ENCODE peak calls at places on chromosome 17, in nine cellular contexts. Q is cardiac muscle cell, D is ascending aorta, M is tibial nerve, I is heart left ventricle, C is neural progenitor cell, B is endodermal cell, L is tibial artery, T is pancreas. K is an unnamed sample. For H3K4me1, the result is how much of the 10 kb centered on the place peaks cover.

GRCh38 chr17:77441130-77441920 is 300.6 kb downstream of the SEC14L1 start:
- DNase-seq in Q (peak), D (no peak), M (no peak), I (no peak), C (no peak), B (no peak), L (no peak), T (no peak), K (no peak)

GRCh38 chr17:37650419-37651003 is 7.3 kb upstream of the DDX52 start:
- DNase-seq in Q (peak), D (no peak), M (no peak), I (no peak), C (peak), B (peak), L (no peak), T (no peak), K (no peak)

GRCh38 chr17:5069724-5070123 is 8.5 kb upstream of the ZFP3 start:
- DNase-seq in Q (no peak), D (no peak), M (peak), I (no peak), C (no peak), B (no peak), L (no peak), T (no peak), K (no peak)

GRCh38 chr17:83007504-83008475 is 71.6 kb upstream of the METRNL start:
- DNase-seq in Q (no peak), D (no peak), M (no peak), I (no peak), C (peak), B (peak), L (no peak), T (no peak), K (peak)

GRCh38 chr17:43695968-43696865 is 34.5 kb upstream of the MEOX1 start:
- DNase-seq in Q (peak), D (peak), M (no peak), I (peak), C (no peak), B (no peak), L (peak), T (no peak), K (no peak)

GRCh38 chr17:28402844-28403243 is 3.2 kb downstream of the SLC46A1 start:
- DNase-seq in Q (no peak), D (peak), M (no peak), I (no peak), C (no peak), B (peak), L (no peak), T (no peak), K (no peak)

GRCh38 chr17:57186231-57187019 is 69.9 kb upstream of the MSI2 start:
- DNase-seq in Q (no peak), D (no peak), M (no peak), I (no peak), C (no peak), B (peak), L (no peak), T (no peak), K (no peak)

GRCh38 chr17:27666831-27667560 is 36.0 kb downstream of the LGALS9 start:
- DNase-seq in Q (no peak), D (peak), M (no peak), I (no peak), C (no peak), B (peak), L (no peak), T (no peak), K (no peak)

GRCh38 chr17:28282596-28282995 is 36.4 kb upstream of the TMEM97 start:
- DNase-seq in Q (peak), D (no peak), M (no peak), I (no peak), C (no peak), B (no peak), L (no peak), T (no peak), K (no peak)

GRCh38 chr17:2177235-2177811 is 122.4 kb downstream of the HIC1 start:
- DNase-seq in Q (no peak), D (no peak), M (no peak), I (no peak), C (no peak), B (no peak), L (no peak), T (no peak), K (no peak)

GRCh38 chr17:2181206-2181983 is 122.2 kb downstream of the SMG6 start:
- DNase-seq in Q (peak), D (peak), M (no peak), I (peak), C (peak), B (no peak), L (peak), T (no peak), K (peak)

GRCh38 chr17:2180768-2181167 is 122.8 kb downstream of the SMG6 start:
- DNase-seq in Q (no peak), D (no peak), M (no peak), I (no peak), C (no peak), B (no peak), L (no peak), T (no peak), K (no peak)

GRCh38 chr17:2178798-2179505 is 124.0 kb downstream of the HIC1 start:
- DNase-seq in Q (no peak), D (no peak), M (no peak), I (peak), C (no peak), B (no peak), L (peak), T (no peak), K (no peak)

GRCh38 chr17:2179615-2180295 is 123.8 kb downstream of the SMG6 start:
- DNase-seq in Q (peak), D (peak), M (peak), I (peak), C (no peak), B (no peak), L (peak), T (peak), K (peak)
- H3K4me1 ChIP-seq in Q (half or more), D (under half), M (half or more), I (half or more), C (under half), B (under half), L (half or more), T (under half), K (under half)

GRCh38 chr17:49157784-49158183 is 25.2 kb downstream of the B4GALNT2 start:
- DNase-seq in Q (peak), D (no peak), M (no peak), I (no peak), C (no peak), B (no peak), L (no peak), T (no peak), K (no peak)
- H3K4me1 ChIP-seq in Q (under half), D (under half), M (under half), I (under half), C (under half), B (under half), L (under half), T (under half), K (under half)

DNA sequence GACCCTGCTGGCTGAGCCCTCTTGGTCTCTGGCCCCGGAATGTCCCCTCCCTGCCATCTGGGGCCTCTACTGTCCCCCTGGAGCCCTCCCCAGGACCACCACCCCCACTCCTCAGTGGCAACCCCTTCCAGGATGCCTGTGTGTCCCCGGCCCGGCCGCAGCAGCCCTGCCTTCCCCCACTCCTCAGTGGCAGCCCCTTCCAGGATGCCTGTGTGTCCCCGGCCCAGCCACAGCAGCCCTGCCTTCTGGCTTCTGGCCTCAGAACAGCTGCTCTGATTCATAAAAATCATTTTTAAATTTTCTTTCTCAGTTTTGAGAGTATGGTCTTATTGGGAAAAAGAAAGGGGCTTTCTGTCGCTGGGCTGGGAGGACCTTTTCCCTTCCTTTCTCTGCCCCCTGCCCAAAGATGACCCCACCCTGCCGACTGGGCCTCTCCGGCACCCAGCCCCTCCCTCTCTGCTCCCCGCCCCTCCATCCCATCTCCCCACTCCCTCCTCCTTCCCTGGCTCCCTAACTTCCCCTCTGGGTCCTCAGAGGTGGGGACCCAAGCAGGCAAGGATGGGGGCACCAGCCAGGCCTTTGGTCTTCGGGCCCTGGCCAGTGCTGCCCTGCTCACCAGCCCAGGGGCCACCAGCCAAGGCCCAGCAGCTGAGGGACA is 40.5 kb downstream of the BAHCC1 start:
- DNase-seq in Q (no peak), D (no peak), M (no peak), I (no peak), C (no peak), B (no peak), L (no peak), T (no peak), K (no peak)
- H3K4me1 ChIP-seq in Q (under half), D (under half), M (under half), I (under half), C (under half), B (under half), L (under half), T (under half), K (under half)

DNA sequence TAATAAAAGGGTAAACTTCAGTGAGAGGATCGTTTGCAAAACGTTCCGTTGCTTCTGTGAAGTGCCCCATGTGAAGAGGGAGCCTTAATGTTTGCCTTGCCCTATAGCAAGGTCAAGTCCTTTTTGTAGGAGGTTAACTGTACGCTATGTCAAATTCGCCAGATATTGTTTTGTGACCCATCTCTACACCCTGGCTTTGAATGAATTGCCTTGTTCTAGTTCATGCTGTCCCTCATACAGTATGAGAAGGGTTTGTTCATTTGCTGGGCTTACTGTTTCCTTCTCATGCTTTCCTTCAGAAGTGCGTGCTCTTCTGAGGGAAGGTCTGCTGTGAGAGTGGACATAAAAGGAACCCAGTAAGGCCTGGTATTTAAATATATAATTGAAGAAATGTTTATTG is 1.6 kb downstream of the MAP3K3 start:
- DNase-seq in Q (no peak), D (no peak), M (no peak), I (no peak), C (no peak), B (no peak), L (no peak), T (no peak), K (no peak)
- H3K4me1 ChIP-seq in Q (under half), D (under half), M (under half), I (under half), C (under half), B (under half), L (under half), T (under half), K (under half)

DNA sequence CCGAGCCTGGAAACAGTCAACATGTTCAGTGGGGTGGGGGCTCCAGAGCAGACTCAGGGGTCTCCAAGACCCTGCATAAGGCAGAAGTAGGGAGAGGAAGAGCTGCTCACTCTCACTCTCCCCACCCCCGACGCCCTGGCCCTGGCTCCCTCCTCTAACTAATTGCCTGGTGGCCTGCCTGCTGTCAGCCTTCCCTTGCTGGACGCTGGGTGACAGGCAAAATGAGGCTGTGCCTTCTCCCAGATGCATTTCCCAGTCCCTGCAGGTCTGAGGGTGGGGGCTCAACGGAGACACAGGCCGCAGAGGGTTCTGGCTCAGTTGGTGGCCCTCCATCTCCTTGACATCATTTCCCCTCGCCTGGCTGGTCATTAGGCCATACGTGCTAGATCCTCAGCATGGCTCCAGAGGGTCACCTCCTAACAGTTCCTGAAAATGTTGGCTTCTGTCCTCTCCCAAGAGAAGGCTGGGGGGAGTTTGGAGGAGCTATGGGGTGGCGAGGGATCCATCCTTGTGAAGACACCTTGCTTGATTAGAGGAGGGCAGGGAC is 1.4 kb downstream of the FMNL1 start:
- DNase-seq in Q (no peak), D (no peak), M (no peak), I (peak), C (no peak), B (no peak), L (no peak), T (no peak), K (no peak)
- H3K4me1 ChIP-seq in Q (under half), D (under half), M (under half), I (under half), C (under half), B (under half), L (under half), T (under half), K (under half)

GRCh38 chr17:902463-902862 is 77.1 kb downstream of the NXN start:
- DNase-seq in Q (no peak), D (no peak), M (no peak), I (no peak), C (no peak), B (peak), L (no peak), T (no peak), K (no peak)
- H3K4me1 ChIP-seq in Q (under half), D (under half), M (under half), I (under half), C (under half), B (under half), L (under half), T (under half), K (under half)

GRCh38 chr17:36486204-36487194 is at the start of gene ZNHIT3:
- DNase-seq in Q (peak), D (peak), M (peak), I (peak), C (peak), B (peak), L (peak), T (peak), K (peak)
- H3K4me1 ChIP-seq in Q (under half), D (under half), M (under half), I (under half), C (under half), B (under half), L (under half), T (under half), K (under half)

GRCh38 chr17:73305845-73306836 is 5.7 kb downstream of the CDC42EP4 start:
- DNase-seq in Q (no peak), D (no peak), M (no peak), I (no peak), C (no peak), B (peak), L (no peak), T (no peak), K (no peak)

GRCh38 chr17:73304971-73305786 is 6.6 kb downstream of the CDC42EP4 start:
- DNase-seq in Q (peak), D (peak), M (no peak), I (peak), C (peak), B (peak), L (peak), T (no peak), K (peak)

GRCh38 chr17:73302189-73302588 is 9.6 kb downstream of the CDC42EP4 start:
- DNase-seq in Q (peak), D (no peak), M (no peak), I (no peak), C (no peak), B (no peak), L (no peak), T (no peak), K (no peak)

GRCh38 chr17:73307130-73307529 is 4.7 kb downstream of the CDC42EP4 start:
- DNase-seq in Q (no peak), D (no peak), M (no peak), I (peak), C (no peak), B (no peak), L (peak), T (peak), K (no peak)

GRCh38 chr17:73304438-73304837 is 7.4 kb downstream of the CDC42EP4 start:
- DNase-seq in Q (no peak), D (no peak), M (no peak), I (no peak), C (no peak), B (no peak), L (no peak), T (no peak), K (no peak)
- H3K4me1 ChIP-seq in Q (under half), D (under half), M (half or more), I (half or more), C (under half), B (under half), L (half or more), T (under half), K (under half)

DNA sequence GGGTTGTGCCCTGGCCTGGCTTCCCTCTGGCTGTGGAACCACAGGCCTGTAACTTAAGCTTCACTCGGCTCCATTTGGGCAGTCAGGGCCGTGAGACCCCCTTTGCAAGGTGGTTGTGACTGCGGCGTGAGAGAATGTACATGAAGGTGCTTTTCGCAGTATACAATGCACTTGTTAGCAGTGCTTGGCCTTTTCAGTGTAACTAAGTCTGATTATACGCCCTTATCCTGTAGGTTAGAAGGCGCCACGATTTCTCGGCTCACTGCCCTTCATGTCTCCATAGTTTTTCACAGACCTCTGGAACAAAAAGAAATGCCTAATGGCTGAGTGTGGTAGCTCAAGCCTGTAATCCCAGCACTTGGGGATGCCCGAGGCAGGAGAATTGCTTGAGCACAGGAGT is 13.3 kb downstream of the SAP30BP start:
- DNase-seq in Q (no peak), D (no peak), M (no peak), I (no peak), C (no peak), B (no peak), L (no peak), T (no peak), K (no peak)
- H3K4me1 ChIP-seq in Q (under half), D (under half), M (half or more), I (under half), C (under half), B (under half), L (under half), T (under half), K (under half)

K was measured in right atrium auricular region.